ENCODE peak calls at places on chromosome 11, in four cellular contexts. Y, X, V and U are unnamed samples.

GRCh38 chr11:19995131-19995530 is 165.1 kb downstream of the DBX1 start:
- DNase-seq in V (peak), Y (peak), X (peak), U (no peak)

GRCh38 chr11:99522467-99523173 is 501.9 kb downstream of the CNTN5 start:
- DNase-seq in X (no peak), V (no peak), Y (no peak), U (no peak)

GRCh38 chr11:73198677-73199076 is 19.4 kb upstream of the P2RY2 start:
- DNase-seq in V (peak), X (peak), Y (peak), U (no peak)

GRCh38 chr11:125978171-125978570 is 32.3 kb downstream of the VSIG10L2 start:
- DNase-seq in Y (no peak), V (no peak), X (no peak), U (no peak)

GRCh38 chr11:118202599-118203422 is 22.0 kb downstream of the JAML start:
- DNase-seq in X (no peak), V (peak), Y (no peak), U (no peak)

GRCh38 chr11:125554038-125554437 is 15.2 kb upstream of the EI24 start:
- DNase-seq in X (peak), V (peak), Y (peak), U (no peak)

GRCh38 chr11:119567667-119568582 is 145.0 kb upstream of the THY1 start:
- DNase-seq in Y (no peak), V (no peak), X (no peak), U (no peak)

GRCh38 chr11:13229136-13229535 is 48.5 kb upstream of the BMAL1 start:
- DNase-seq in V (no peak), X (no peak), Y (no peak), U (no peak)

GRCh38 chr11:120752668-120753067 is 241.1 kb downstream of the GRIK4 start:
- DNase-seq in V (no peak), X (no peak), Y (no peak), U (no peak)

GRCh38 chr11:69187540-69188065 is 31.9 kb downstream of the SMIM38 start:
- DNase-seq in Y (no peak), X (no peak), V (no peak), U (no peak)

GRCh38 chr11:70944636-70945035 is 307.7 kb downstream of the SHANK2 start:
- DNase-seq in Y (peak), V (no peak), X (no peak), U (no peak)
- TF ChIP-seq CTCF in Y (no peak), V (no peak), X (peak), U (no peak)

DNA sequence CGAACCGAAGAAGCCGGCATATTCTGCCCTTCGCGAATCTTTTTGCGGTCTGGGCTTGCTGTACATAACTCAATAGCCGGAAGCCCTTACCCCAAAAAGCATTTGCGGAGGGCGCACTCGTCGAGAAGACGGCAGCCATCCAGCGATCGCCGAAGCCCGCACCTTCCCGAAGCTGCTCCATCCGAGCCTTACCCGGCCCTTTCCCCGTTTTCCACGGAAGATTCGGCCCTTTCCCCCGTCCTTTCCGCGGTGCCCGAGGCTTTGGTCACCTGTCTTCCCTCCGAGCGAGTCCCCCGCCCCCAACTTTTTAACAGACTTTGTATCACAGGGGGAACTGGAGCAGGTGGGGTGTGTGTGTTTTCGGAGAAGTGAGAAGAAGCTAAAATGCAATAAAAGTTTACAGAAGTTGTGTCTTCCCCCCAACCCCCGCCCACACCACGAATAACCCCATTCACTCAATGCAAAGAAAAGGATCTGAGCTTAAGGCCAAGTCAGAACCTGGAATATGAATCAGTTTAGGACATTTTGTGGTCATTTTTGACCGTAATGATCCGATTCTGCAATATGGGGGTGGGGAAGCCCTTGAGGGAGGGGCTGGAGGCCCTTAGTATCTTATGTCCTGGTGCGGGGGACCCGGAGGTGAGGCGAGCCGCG is 99.0 kb upstream of the HSD17B12 start:
- DNase-seq in X (no peak), Y (no peak), V (no peak), U (no peak)
- TF ChIP-seq TCF7L2 in X (no peak), Y (no peak), V (no peak), U (no peak)

DNA sequence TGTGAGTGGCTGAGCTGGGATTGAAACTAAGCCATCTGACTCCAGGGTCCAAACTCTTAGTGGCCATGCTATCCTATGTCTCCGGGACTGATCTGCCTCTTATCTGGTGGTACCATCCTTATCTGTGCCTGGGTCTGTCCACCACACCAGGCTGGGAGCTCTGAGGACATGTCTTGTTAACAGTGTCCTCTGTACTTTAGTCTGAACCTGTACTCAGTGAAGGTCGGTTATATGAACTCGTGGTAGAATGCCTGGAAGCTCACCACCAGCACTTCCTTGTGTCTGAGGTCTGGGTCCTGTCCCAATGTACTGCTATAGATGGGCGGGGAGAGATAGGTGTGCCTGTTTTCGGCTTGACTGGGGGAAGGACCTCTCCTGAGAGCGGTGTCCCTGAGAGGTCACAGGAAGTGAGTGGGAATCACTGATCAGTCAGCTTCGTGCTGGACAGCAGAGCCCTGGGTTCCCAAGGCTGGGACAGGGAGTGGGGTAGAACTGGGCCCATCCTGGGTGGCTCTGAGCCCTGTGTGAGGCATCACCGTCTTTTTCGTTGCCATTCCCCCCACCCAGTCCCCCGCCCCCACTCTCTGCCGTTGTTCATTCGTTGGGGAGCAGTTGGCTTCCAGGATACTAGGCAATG is 8.9 kb downstream of the MYO7A start:
- DNase-seq in X (no peak), Y (no peak), V (no peak), U (no peak)
- TF ChIP-seq REST in X (no peak), Y (no peak), V (peak), U (no peak)

GRCh38 chr11:17578958-17579357 is 31.9 kb downstream of the OTOG start:
- DNase-seq in V (no peak), Y (no peak), X (no peak), U (no peak)

GRCh38 chr11:17581036-17581731 is 34.1 kb downstream of the OTOG start:
- DNase-seq in Y (no peak), V (no peak), X (no peak), U (no peak)

GRCh38 chr11:17579451-17579850 is 32.4 kb downstream of the OTOG start:
- DNase-seq in X (no peak), Y (no peak), V (no peak), U (no peak)

GRCh38 chr11:17580271-17580670 is 33.2 kb downstream of the OTOG start:
- DNase-seq in X (no peak), V (no peak), Y (no peak), U (no peak)

GRCh38 chr11:17581732-17582053 is 34.6 kb downstream of the OTOG start:
- DNase-seq in V (no peak), X (no peak), Y (no peak), U (no peak)
- TF ChIP-seq CTCF in V (no peak), X (no peak), Y (no peak), U (no peak)

GRCh38 chr11:36451045-36451444 is 59.0 kb downstream of the TRAF6 start:
- DNase-seq in V (no peak), Y (no peak), X (no peak), U (no peak)

GRCh38 chr11:36453678-36454077 is 56.4 kb downstream of the TRAF6 start:
- DNase-seq in V (no peak), Y (no peak), X (no peak), U (no peak)

GRCh38 chr11:36452987-36453386 is 57.1 kb downstream of the TRAF6 start:
- DNase-seq in V (peak), Y (no peak), X (no peak), U (no peak)

GRCh38 chr11:36451681-36452080 is 58.4 kb downstream of the TRAF6 start:
- DNase-seq in Y (no peak), X (no peak), V (no peak), U (no peak)

GRCh38 chr11:36452231-36452630 is 57.8 kb downstream of the TRAF6 start:
- DNase-seq in X (no peak), V (no peak), Y (no peak), U (no peak)
- TF ChIP-seq TCF7L2 in X (no peak), V (no peak), Y (no peak), U (no peak)

GRCh38 chr11:62402994-62403393 is 15.8 kb upstream of the SCGB1A1 start:
- DNase-seq in V (no peak), Y (no peak), X (no peak), U (no peak)

GRCh38 chr11:62401356-62401755 is 17.5 kb upstream of the SCGB1A1 start:
- DNase-seq in X (no peak), V (no peak), Y (no peak), U (no peak)

GRCh38 chr11:62401781-62402180 is 17.1 kb upstream of the SCGB1A1 start:
- DNase-seq in Y (no peak), V (no peak), X (no peak), U (no peak)

GRCh38 chr11:62400760-62401159 is 18.1 kb upstream of the SCGB1A1 start:
- DNase-seq in Y (no peak), X (no peak), V (no peak), U (no peak)

GRCh38 chr11:62402226-62402625 is 16.6 kb upstream of the SCGB1A1 start:
- DNase-seq in X (no peak), Y (no peak), V (no peak), U (no peak)
- TF ChIP-seq REST in X (no peak), Y (no peak), V (no peak), U (no peak)

GRCh38 chr11:75400110-75400865 is 970 bp downstream of the RPS3 start:
- DNase-seq in V (peak), Y (no peak), X (no peak), U (no peak)

GRCh38 chr11:75403037-75403436 is 3.7 kb downstream of the RPS3 start:
- DNase-seq in V (no peak), Y (no peak), X (no peak), U (no peak)

GRCh38 chr11:75398906-75399305 is 412 bp upstream of the RPS3 start:
- DNase-seq in X (no peak), V (no peak), Y (no peak), U (no peak)

GRCh38 chr11:75402002-75402773 is 2.9 kb downstream of the RPS3 start:
- DNase-seq in Y (no peak), V (no peak), X (no peak), U (no peak)

GRCh38 chr11:75399344-75400109 is at the start of gene RPS3:
- DNase-seq in V (peak), Y (peak), X (peak), U (peak)
- TF ChIP-seq CTCF in V (peak), Y (no peak), X (no peak), U (no peak)

GRCh38 chr11:457071-457760 is 7.1 kb downstream of the PTDSS2 start:
- DNase-seq in V (no peak), Y (no peak), X (no peak), U (no peak)

GRCh38 chr11:459511-460220 is 9.6 kb downstream of the PTDSS2 start:
- DNase-seq in X (no peak), Y (no peak), V (no peak), U (no peak)

GRCh38 chr11:462107-462890 is 12.2 kb downstream of the PTDSS2 start:
- DNase-seq in X (no peak), Y (no peak), V (no peak), U (no peak)

GRCh38 chr11:461626-462025 is 11.5 kb downstream of the PTDSS2 start:
- DNase-seq in X (no peak), Y (no peak), V (no peak), U (no peak)

DNA sequence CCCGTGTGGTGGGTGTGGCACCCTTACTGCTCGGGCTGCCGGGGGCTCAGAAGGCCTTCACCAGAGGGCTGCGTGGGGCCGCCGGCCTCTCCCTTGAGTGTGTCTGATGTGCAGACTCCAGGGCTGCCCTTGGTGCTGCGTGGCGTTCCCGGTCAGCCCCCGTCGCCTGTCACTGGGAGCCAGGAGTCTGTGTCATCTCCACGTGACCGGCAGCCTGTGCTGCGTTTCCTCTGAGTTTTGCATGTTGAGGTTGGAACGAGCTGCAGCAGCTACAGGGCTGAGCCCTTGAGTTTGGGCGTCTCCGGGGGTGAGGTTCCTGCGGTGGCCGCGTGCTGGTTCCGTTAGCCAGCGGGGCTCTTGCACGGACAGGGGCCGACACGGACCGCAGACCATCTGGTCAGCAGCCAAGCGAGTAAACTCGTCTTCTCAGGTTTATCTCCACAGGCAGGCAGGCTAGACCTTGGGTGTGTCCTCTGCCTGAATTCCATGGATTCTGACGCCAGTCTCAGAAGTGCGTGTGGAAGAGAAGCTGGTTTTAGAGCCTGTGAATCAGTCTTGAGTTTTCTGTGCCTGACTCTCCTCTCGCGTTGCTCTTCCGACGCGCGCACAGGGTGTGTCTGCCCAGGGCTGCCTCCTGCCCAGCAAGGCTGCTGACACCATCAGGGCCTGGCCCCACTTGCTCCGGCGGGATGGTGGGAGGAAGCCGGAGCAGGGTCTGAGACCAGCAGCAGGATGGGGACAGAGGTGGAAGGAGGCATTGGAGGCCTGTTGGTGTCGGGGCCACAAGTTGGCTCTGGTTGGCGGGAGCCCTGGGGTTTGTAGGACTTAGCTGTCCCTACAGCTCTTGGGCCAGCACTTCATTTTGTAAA is 10.5 kb downstream of the PTDSS2 start:
- DNase-seq in Y (peak), V (no peak), X (no peak), U (no peak)
- TF ChIP-seq TCF7L2 in Y (no peak), V (no peak), X (no peak), U (no peak)

GRCh38 chr11:84905411-84905810 is 721.7 kb downstream of the DLG2 start:
- DNase-seq in Y (no peak), X (no peak), V (no peak), U (no peak)

GRCh38 chr11:84899740-84900139 is 727.4 kb downstream of the DLG2 start:
- DNase-seq in V (peak), Y (peak), X (peak), U (no peak)

GRCh38 chr11:84899134-84899533 is 728.0 kb downstream of the DLG2 start:
- DNase-seq in X (no peak), V (no peak), Y (no peak), U (no peak)

GRCh38 chr11:84901986-84902385 is 725.2 kb downstream of the DLG2 start:
- DNase-seq in Y (no peak), V (no peak), X (no peak), U (no peak)

DNA sequence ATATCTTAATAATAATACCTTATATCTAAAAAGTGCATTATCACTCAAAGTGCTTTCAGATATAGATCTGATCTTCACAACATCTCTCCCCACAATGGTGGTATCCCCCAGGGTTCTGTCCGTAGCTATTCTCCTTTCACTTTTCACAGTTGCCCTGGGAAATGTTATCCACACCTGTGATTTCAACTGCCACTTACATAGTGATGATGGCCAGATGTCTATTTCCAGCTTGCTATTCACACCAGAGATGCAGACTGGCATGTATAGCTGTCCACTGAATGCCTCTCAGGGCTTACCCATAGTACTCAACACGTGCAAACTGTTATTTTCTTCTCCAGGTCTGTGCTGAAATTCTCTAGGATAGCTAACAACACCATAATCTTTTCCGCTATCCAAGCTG is 724.7 kb downstream of the DLG2 start:
- DNase-seq in X (no peak), Y (no peak), V (no peak), U (no peak)
- TF ChIP-seq REST in X (no peak), Y (no peak), V (no peak), U (no peak)